ENCODE peak calls at places on chromosomes 4 and X, in eight cellular contexts. One of them, this sample, is unnamed.

GRCh38 chrX:108303682-108304081 is 134.5 kb downstream of the COL4A6 start:
- DNase-seq in A549: no peak
- DNase-seq in esophagus muscularis mucosa: no peak
- DNase-seq in upper lobe of left lung: no peak
- DNase-seq in ovary: no peak
- DNase-seq in transverse colon: no peak
- DNase-seq in tibial nerve: no peak
- DNase-seq in K562: no peak
- DNase-seq in this sample: no peak

GRCh38 chr4:94653984-94654609 is 103.7 kb upstream of the BMPR1B start:
- DNase-seq in tibial nerve: no peak
- DNase-seq in esophagus muscularis mucosa: no peak
- DNase-seq in transverse colon: no peak
- DNase-seq in ovary: no peak
- DNase-seq in upper lobe of left lung: no peak
- DNase-seq in A549: peak; percentile 24
- DNase-seq in K562: no peak
- DNase-seq in this sample: no peak

GRCh38 chrX:133909888-133910287 is 75.5 kb downstream of the GPC3 start:
- DNase-seq in ovary: no peak
- DNase-seq in esophagus muscularis mucosa: no peak
- DNase-seq in K562: no peak
- DNase-seq in transverse colon: no peak
- DNase-seq in A549: no peak
- DNase-seq in upper lobe of left lung: no peak
- DNase-seq in tibial nerve: no peak
- DNase-seq in this sample: no peak

GRCh38 chr4:8457646-8458045 is 17.1 kb downstream of the TRMT44 start:
- DNase-seq in K562: no peak
- DNase-seq in esophagus muscularis mucosa: no peak
- DNase-seq in transverse colon: no peak
- DNase-seq in tibial nerve: no peak
- DNase-seq in ovary: no peak
- DNase-seq in A549: no peak
- DNase-seq in upper lobe of left lung: no peak
- DNase-seq in this sample: no peak

GRCh38 chrX:119492463-119492862 is 24.2 kb downstream of the SLC25A5 start:
- DNase-seq in tibial nerve: no peak
- DNase-seq in ovary: no peak
- DNase-seq in A549: no peak
- DNase-seq in transverse colon: no peak
- DNase-seq in upper lobe of left lung: no peak
- DNase-seq in K562: no peak
- DNase-seq in esophagus muscularis mucosa: no peak
- DNase-seq in this sample: peak; percentile 17

GRCh38 chr4:88244821-88245579 is 39.4 kb downstream of the PPM1K start:
- DNase-seq in transverse colon: peak; percentile 15
- DNase-seq in esophagus muscularis mucosa: no peak
- DNase-seq in K562: no peak
- DNase-seq in ovary: no peak
- DNase-seq in upper lobe of left lung: peak; percentile 47
- DNase-seq in tibial nerve: no peak
- DNase-seq in A549: no peak
- DNase-seq in this sample: no peak

GRCh38 chrX:111098874-111099273 is 2.9 kb downstream of the PAK3 start:
- DNase-seq in A549: peak; percentile 31
- DNase-seq in tibial nerve: peak; percentile 27
- DNase-seq in ovary: peak; percentile 48
- DNase-seq in K562: peak; percentile 55
- DNase-seq in upper lobe of left lung: peak; percentile 33
- DNase-seq in transverse colon: peak; percentile 42
- DNase-seq in esophagus muscularis mucosa: no peak
- DNase-seq in this sample: peak; percentile 67

GRCh38 chr4:25107827-25108516 is 52.3 kb downstream of the SEPSECS start:
- DNase-seq in upper lobe of left lung: peak; percentile 28
- DNase-seq in transverse colon: peak; percentile 21
- DNase-seq in A549: no peak
- DNase-seq in tibial nerve: no peak
- DNase-seq in ovary: no peak
- DNase-seq in esophagus muscularis mucosa: peak; percentile 81
- DNase-seq in K562: no peak
- DNase-seq in this sample: no peak

DNA sequence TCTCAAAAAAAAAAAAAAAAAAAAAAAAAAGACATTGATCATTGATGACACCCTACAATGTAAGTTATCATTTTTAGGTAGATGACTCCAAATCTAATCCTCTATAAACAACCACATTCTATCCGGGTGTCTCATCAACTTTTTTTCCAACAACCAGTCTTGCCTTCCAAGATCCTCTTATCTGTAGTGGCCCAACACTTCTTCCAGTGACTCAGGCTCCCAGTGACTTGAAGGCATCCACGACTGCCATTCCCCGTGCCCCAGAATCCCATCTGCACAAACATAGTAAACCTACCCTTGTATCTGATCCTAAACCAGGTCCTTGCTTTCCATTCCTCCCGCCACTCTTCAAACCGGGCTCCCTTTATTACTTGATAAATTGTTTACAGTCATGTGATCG is 15.6 kb upstream of the TSPAN5 start:
- DNase-seq in A549: no peak
- DNase-seq in upper lobe of left lung: no peak
- DNase-seq in esophagus muscularis mucosa: no peak
- DNase-seq in tibial nerve: no peak
- DNase-seq in ovary: no peak
- DNase-seq in K562: no peak
- DNase-seq in transverse colon: no peak
- DNase-seq in this sample: no peak
- TF ChIP-seq EP300 in A549: no peak
- TF ChIP-seq EP300 in upper lobe of left lung: no peak
- TF ChIP-seq EP300 in esophagus muscularis mucosa: no peak
- TF ChIP-seq EP300 in tibial nerve: no peak
- TF ChIP-seq EP300 in ovary: no peak
- TF ChIP-seq EP300 in K562: no peak
- TF ChIP-seq EP300 in transverse colon: no peak
- TF ChIP-seq EP300 in this sample: no peak

GRCh38 chrX:18440835-18441234 is 15.4 kb downstream of the CDKL5 start:
- DNase-seq in tibial nerve: no peak
- DNase-seq in ovary: no peak
- DNase-seq in transverse colon: no peak
- DNase-seq in esophagus muscularis mucosa: no peak
- DNase-seq in upper lobe of left lung: no peak
- DNase-seq in A549: no peak
- DNase-seq in K562: no peak
- DNase-seq in this sample: no peak

GRCh38 chrX:18441780-18442367 is 16.5 kb downstream of the CDKL5 start:
- DNase-seq in A549: no peak
- DNase-seq in K562: no peak
- DNase-seq in upper lobe of left lung: no peak
- DNase-seq in esophagus muscularis mucosa: no peak
- DNase-seq in transverse colon: no peak
- DNase-seq in ovary: no peak
- DNase-seq in tibial nerve: no peak
- DNase-seq in this sample: no peak

GRCh38 chrX:18434896-18435295 is 9.5 kb downstream of the CDKL5 start:
- DNase-seq in upper lobe of left lung: no peak
- DNase-seq in ovary: no peak
- DNase-seq in transverse colon: no peak
- DNase-seq in K562: no peak
- DNase-seq in tibial nerve: no peak
- DNase-seq in A549: no peak
- DNase-seq in esophagus muscularis mucosa: no peak
- DNase-seq in this sample: no peak

DNA sequence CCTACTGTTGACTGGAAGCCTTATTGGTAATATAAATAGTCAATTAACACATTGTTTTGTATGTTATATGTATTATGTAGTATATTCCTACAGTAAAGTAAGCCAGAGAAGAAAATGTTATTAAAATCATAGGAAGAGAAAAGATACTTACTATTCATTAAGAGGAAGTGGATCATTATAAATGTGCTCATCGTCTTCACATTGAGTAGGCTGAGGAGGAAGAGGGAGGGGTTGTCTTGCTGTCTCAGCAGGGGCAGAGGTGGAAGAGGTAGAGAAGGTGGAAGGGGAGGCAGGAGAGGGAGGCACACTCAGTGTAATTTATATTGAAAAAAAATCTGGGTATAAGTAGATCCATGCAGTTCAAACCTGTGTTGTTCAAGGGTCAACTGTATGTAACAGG is 10.6 kb downstream of the CDKL5 start:
- DNase-seq in ovary: no peak
- DNase-seq in tibial nerve: no peak
- DNase-seq in A549: no peak
- DNase-seq in transverse colon: no peak
- DNase-seq in esophagus muscularis mucosa: no peak
- DNase-seq in K562: no peak
- DNase-seq in upper lobe of left lung: no peak
- DNase-seq in this sample: no peak
- H3K27ac ChIP-seq in ovary: no peak overlapping the region
- H3K27ac ChIP-seq in tibial nerve: no peak overlapping the region
- H3K27ac ChIP-seq in A549: no peak overlapping the region
- H3K27ac ChIP-seq in transverse colon: no peak overlapping the region
- H3K27ac ChIP-seq in esophagus muscularis mucosa: no peak overlapping the region
- H3K27ac ChIP-seq in K562: no peak overlapping the region
- H3K27ac ChIP-seq in upper lobe of left lung: no peak overlapping the region
- H3K27ac ChIP-seq in this sample: no peak overlapping the region

GRCh38 chr4:173528378-173529321 is 1.4 kb downstream of the HAND2 start:
- DNase-seq in transverse colon: no peak
- DNase-seq in A549: no peak
- DNase-seq in tibial nerve: no peak
- DNase-seq in K562: no peak
- DNase-seq in esophagus muscularis mucosa: no peak
- DNase-seq in upper lobe of left lung: peak; percentile 69
- DNase-seq in ovary: peak; percentile 45
- DNase-seq in this sample: peak; percentile 77

GRCh38 chr4:173527103-173527876 is 2.7 kb downstream of the HAND2 start:
- DNase-seq in upper lobe of left lung: peak; percentile 47
- DNase-seq in esophagus muscularis mucosa: peak; percentile 88
- DNase-seq in A549: no peak
- DNase-seq in ovary: no peak
- DNase-seq in K562: no peak
- DNase-seq in transverse colon: no peak
- DNase-seq in tibial nerve: no peak
- DNase-seq in this sample: peak; percentile 76

GRCh38 chr4:173530326-173531062 is 465 bp upstream of the HAND2 start:
- DNase-seq in tibial nerve: no peak
- DNase-seq in K562: no peak
- DNase-seq in A549: no peak
- DNase-seq in upper lobe of left lung: peak; percentile 42
- DNase-seq in transverse colon: no peak
- DNase-seq in esophagus muscularis mucosa: no peak
- DNase-seq in ovary: no peak
- DNase-seq in this sample: peak; percentile 70

GRCh38 chr4:173531085-173531965 is 1.3 kb upstream of the HAND2 start:
- DNase-seq in upper lobe of left lung: peak; percentile 70
- DNase-seq in K562: no peak
- DNase-seq in esophagus muscularis mucosa: no peak
- DNase-seq in tibial nerve: no peak
- DNase-seq in transverse colon: peak; percentile 14
- DNase-seq in A549: no peak
- DNase-seq in ovary: peak; percentile 26
- DNase-seq in this sample: peak; percentile 92

DNA sequence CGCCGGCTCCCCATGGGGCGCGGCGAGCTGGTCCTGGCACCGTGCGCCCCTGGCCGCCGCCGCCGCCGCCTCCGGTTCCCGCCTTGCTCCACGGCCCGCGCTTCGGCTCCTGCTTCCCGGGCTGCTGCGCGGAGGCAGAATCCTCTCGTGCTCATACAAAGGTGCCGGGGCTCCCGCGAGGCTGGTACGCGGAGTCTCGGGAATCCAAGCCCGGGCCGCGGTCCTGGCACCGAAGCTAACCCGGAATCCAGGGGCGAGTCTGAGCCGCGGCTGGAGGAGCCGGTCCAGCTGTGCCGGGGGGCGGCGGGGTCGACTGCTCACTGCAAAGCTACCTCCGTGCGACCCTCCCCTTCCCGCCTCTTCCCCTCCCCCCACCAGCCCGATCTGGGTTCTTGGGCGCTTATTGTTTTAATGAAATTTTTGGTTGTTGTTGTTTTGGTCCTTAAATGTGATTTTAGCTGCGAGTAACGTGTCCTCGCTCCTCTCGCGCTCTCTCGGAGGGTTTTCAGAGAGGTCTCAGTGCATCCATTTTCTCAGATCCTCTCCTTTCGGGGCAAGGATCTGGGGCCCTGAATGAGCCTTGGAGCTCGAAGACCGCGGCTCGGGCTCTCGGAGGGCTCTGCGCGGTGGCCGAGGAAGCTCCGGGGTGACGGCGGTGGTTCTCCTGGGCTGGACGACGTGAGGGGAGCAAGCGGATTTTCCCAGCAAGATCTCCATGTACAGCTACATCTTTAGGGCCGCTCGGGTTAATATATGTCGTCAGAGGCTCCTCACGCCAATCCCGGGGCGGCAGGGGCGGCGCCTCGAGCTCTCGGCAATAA is at the start of gene HAND2:
- DNase-seq in esophagus muscularis mucosa: no peak
- DNase-seq in ovary: peak; percentile 85
- DNase-seq in upper lobe of left lung: peak; percentile 76
- DNase-seq in K562: peak; percentile 59
- DNase-seq in A549: peak; percentile 60
- DNase-seq in tibial nerve: no peak
- DNase-seq in transverse colon: peak; percentile 64
- DNase-seq in this sample: peak; percentile 97
- TF ChIP-seq POLR2A in esophagus muscularis mucosa: peak; percentile 81
- TF ChIP-seq POLR2A in ovary: peak; percentile 65
- TF ChIP-seq POLR2A in upper lobe of left lung: no peak
- TF ChIP-seq POLR2A in K562: peak; percentile 60
- TF ChIP-seq POLR2A in A549: no peak
- TF ChIP-seq POLR2A in tibial nerve: no peak
- TF ChIP-seq POLR2A in transverse colon: peak; percentile 59
- TF ChIP-seq POLR2A in this sample: peak; percentile 99

DNA sequence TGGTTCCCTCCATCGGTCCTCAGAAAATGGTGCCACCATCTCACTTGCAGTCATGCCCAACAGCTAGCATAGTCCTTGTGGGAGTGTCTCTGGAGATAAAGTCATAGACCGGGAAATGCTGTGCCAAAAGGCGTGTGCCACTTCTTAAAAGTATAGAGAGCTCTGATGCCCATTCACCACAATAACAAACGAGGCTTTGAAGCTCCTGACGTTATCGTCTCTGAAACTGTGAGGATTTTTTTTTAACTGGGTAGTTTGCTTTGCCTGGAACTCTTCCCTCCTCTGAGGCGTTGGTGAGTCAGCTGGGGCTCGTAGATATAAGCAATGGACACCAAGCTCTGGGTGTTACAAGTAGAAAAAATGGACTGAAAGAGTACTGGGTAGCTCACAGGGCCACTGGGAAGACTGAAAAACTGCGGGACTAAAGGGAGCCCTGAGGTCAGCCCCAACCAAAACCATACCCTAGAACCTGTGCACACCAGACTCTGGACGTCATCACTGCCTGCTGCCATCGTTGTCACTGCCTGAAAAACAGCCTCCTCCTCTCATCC is 89.4 kb upstream of the TRIM2 start:
- DNase-seq in tibial nerve: no peak
- DNase-seq in K562: no peak
- DNase-seq in upper lobe of left lung: no peak
- DNase-seq in esophagus muscularis mucosa: no peak
- DNase-seq in A549: no peak
- DNase-seq in transverse colon: no peak
- DNase-seq in ovary: no peak
- DNase-seq in this sample: no peak
- TF ChIP-seq EP300 in tibial nerve: no peak
- TF ChIP-seq EP300 in K562: no peak
- TF ChIP-seq EP300 in upper lobe of left lung: no peak
- TF ChIP-seq EP300 in esophagus muscularis mucosa: no peak
- TF ChIP-seq EP300 in A549: no peak
- TF ChIP-seq EP300 in transverse colon: no peak
- TF ChIP-seq EP300 in ovary: no peak
- TF ChIP-seq EP300 in this sample: no peak